ENCODE peak calls at places on chromosomes 13 and 19, in eight cellular contexts. N, J, E, F, R, B, T and V are unnamed samples. For H3K4me1, the result is how much of the 10 kb centered on the place peaks cover.

GRCh38 chr13:98327326-98328314 is 150.6 kb upstream of the RNF113B start:
- DNase-seq in N (no peak), J (no peak), E (no peak), F (no peak), R (peak), B (no peak), T (no peak), V (no peak)

GRCh38 chr19:19257137-19257536 is 16.0 kb downstream of the TM6SF2 start:
- DNase-seq in N (no peak), J (no peak), E (no peak), F (peak), R (no peak), B (no peak), T (no peak), V (no peak)

GRCh38 chr19:30788105-30788765 is 416.1 kb downstream of the ZNF536 start:
- DNase-seq in N (no peak), J (no peak), E (no peak), F (no peak), R (no peak), B (no peak), T (no peak), V (no peak)

GRCh38 chr13:25775986-25776385 is 275.8 kb downstream of the SHISA2 start:
- DNase-seq in N (no peak), J (no peak), E (no peak), F (no peak), R (no peak), B (no peak), T (no peak), V (no peak)

GRCh38 chr13:98390086-98390697 is 186.7 kb downstream of the STK24 start:
- DNase-seq in N (no peak), J (no peak), E (no peak), F (no peak), R (peak), B (no peak), T (no peak), V (no peak)

GRCh38 chr13:113245858-113246791 is 36.7 kb downstream of the CUL4A start:
- DNase-seq in N (no peak), J (no peak), E (no peak), F (no peak), R (peak), B (no peak), T (no peak), V (peak)

GRCh38 chr19:35267818-35268545 is 780 bp upstream of the USF2 start:
- DNase-seq in N (peak), J (peak), E (no peak), F (peak), R (peak), B (peak), T (peak), V (peak)

GRCh38 chr13:50275392-50276063 is 260.3 kb downstream of the KCNRG start:
- DNase-seq in N (no peak), J (no peak), E (no peak), F (no peak), R (no peak), B (no peak), T (no peak), V (no peak)

GRCh38 chr19:12564016-12564664 is 12.9 kb upstream of the ZNF564 start:
- DNase-seq in N (peak), J (peak), E (peak), F (peak), R (peak), B (peak), T (peak), V (peak)

GRCh38 chr13:103218253-103218652 is 152.0 kb upstream of the SLC10A2 start:
- DNase-seq in N (no peak), J (no peak), E (no peak), F (no peak), R (peak), B (no peak), T (no peak), V (no peak)

GRCh38 chr13:73849292-73849691 is 284.9 kb downstream of the KLF12 start:
- DNase-seq in N (peak), J (peak), E (no peak), F (no peak), R (peak), B (peak), T (no peak), V (no peak)

GRCh38 chr19:14371321-14371821 is 9.9 kb upstream of the ADGRE5 start:
- DNase-seq in N (no peak), J (no peak), E (no peak), F (no peak), R (no peak), B (no peak), T (no peak), V (no peak)
- H3K4me1 ChIP-seq in N (under half), J (under half), E (under half), F (under half), R (under half), B (half or more), T (under half), V (under half)

DNA sequence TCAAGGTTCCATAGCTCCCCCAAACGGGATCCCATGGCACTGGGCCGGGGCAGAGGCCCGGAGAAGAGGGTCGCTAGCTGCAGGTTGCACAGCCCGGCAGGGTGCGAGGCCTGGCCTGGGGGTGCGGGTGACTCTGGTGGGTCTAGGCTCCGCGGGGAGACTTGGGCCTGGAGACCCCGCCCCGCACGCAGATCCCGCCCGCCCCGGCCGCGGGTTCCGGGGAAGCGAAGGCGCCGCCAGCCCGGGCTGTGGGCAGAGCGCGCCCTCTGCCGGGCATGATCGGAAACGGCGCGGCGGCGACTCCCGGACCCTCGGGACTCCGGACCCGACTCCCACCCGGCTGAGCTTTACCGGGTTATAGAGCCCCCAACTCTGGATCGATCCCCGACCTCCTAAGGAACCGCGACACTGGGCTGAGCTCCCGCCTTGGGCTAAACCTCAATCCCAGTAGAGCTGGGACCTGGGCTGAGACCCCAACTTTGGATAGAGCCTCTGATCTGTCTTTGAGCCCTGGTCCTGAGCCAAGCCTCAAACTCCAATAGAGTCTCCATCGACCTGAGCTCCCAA is 3.1 kb upstream of the TNFAIP8L1 start:
- DNase-seq in N (peak), J (peak), E (no peak), F (peak), R (peak), B (peak), T (peak), V (peak)
- H3K4me3 ChIP-seq in N (peak), J (no peak), E (peak), F (peak), R (peak), B (peak), T (peak), V (peak)

DNA sequence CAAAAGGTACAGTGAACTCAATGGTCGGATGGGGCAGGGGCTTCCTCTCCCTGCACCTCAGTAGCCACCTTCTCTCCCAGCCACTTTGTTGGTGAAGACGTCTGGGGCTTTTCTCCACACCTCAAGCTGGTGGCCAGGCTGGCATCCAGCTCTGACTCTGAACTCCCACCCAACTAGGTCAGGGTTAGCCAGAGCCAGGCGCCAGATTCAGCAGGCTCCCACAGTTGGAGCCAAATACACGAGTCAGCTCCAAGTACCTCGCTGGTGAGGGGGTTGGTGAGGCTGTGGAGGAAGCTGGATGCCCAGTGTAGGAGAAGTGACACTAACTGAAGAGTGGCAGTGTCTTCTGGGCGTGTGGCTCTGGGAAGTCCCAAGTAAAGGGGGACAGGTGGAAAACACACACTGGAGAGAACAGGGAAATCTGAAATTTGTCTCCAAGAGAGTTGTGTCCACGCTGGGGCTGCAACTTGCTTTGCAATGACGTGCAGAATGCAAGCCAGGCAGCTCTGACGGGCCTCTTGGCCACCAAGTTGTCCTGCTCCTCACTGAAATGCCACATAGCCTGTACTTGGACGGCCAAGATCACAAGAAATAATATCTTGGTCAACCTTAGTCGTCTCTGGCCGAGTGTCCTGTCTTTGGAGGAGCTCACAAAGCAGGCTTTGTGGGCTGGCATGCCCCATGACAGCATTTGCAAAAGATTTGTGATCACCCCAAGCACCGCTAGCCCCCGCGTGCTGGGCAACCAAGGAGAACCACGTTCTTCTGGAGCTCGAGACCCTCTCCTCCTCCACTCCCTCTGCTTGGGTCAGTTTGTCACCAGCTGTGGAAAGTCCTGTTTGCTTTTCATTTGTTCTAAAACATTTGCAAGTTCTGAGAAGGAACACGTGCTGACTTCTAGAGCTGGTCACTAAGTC is 18.1 kb downstream of the SLC7A1 start:
- DNase-seq in N (no peak), J (no peak), E (no peak), F (peak), R (no peak), B (no peak), T (no peak), V (no peak)
- H3K4me1 ChIP-seq in N (under half), J (under half), E (half or more), F (under half), R (under half), B (under half), T (under half), V (under half)

GRCh38 chr19:17687141-17687856 is 855 bp downstream of the UNC13A start:
- DNase-seq in N (no peak), J (no peak), E (no peak), F (no peak), R (no peak), B (no peak), T (no peak), V (no peak)
- H3K4me3 ChIP-seq in N (no peak), J (no peak), E (peak), F (no peak), R (peak), B (no peak), T (no peak), V (no peak)

DNA sequence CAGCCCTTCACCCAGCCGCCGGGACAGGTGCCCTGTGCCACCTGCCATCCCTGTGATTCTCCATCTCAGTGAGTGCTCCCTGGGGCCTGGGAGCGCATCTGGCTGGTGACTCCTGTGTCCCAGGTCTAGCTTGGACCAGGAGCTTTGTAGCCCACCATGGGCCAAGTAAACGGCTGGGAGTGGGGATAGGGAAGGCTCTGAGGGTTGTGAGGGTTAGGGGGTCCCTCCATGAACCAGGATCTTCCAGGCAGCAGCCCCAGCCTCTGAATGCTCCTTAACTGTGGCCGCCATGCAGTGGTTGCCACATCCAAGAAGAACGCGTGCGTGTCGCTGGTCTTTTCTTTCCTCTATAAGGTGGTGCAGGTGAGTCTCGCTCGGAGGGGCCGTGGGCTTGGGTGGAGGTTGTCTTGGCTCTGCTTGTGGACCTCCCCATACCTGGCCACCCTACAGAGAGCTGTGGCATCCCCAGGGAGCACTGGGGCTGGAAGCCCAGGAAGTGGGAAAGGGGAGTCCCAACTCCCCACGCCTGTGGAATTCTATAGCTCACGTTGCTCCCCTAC is 8.4 kb downstream of the AP1M1 start:
- DNase-seq in N (no peak), J (no peak), E (no peak), F (no peak), R (no peak), B (no peak), T (no peak), V (no peak)
- H3K4me1 ChIP-seq in N (under half), J (under half), E (under half), F (under half), R (under half), B (half or more), T (under half), V (under half)

DNA sequence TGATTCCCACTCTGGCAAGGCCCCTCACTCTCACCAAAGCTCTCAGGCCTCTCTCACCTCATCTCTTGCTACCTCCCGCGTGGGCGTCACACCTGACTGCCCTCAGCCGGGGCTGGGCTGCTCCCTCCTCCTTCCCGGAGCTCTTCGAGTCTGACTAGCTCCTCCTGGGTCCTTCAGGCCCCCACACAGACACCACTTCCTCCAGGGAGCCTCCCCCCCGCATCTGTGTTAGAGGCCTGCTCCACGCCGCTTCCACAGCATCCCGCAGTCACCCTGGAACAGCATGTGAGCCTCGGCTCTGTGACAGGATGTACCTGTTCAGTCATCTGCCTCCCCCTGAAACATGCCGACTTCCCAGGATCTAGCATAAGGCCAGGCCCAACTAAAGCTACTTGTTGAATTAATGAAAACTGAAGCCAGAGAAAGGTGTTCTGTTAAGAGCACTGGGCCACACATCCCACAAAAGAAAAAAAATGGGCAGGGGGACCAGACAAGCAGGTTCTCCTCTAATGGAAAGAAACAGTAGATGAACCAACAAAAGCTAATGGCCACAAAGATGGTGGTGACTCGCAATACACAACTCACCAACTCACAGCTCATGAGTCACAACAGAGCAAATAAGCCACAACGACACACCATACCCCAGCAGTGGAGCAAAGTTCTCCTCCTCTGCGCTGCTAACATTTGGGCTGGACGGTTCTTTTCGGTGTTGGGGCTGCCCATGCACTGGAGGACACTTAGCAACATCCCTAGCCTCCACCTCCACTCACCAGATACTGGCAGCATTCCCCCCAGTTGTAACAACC is 3.0 kb downstream of the PPP6R1 start:
- DNase-seq in N (peak), J (no peak), E (no peak), F (no peak), R (no peak), B (peak), T (no peak), V (no peak)
- H3K4me3 ChIP-seq in N (no peak), J (no peak), E (peak), F (no peak), R (peak), B (peak), T (peak), V (no peak)

GRCh38 chr13:40961224-40961623 is 57.9 kb downstream of the ELF1 start:
- DNase-seq in N (no peak), J (no peak), E (no peak), F (no peak), R (no peak), B (no peak), T (no peak), V (no peak)

GRCh38 chr13:40958655-40959054 is 60.5 kb downstream of the ELF1 start:
- DNase-seq in N (no peak), J (no peak), E (no peak), F (no peak), R (no peak), B (no peak), T (no peak), V (no peak)

GRCh38 chr13:40963927-40964326 is 55.2 kb downstream of the ELF1 start:
- DNase-seq in N (no peak), J (no peak), E (no peak), F (no peak), R (peak), B (no peak), T (no peak), V (no peak)

GRCh38 chr13:40960721-40961120 is 58.4 kb downstream of the ELF1 start:
- DNase-seq in N (no peak), J (no peak), E (no peak), F (no peak), R (no peak), B (no peak), T (no peak), V (no peak)

DNA sequence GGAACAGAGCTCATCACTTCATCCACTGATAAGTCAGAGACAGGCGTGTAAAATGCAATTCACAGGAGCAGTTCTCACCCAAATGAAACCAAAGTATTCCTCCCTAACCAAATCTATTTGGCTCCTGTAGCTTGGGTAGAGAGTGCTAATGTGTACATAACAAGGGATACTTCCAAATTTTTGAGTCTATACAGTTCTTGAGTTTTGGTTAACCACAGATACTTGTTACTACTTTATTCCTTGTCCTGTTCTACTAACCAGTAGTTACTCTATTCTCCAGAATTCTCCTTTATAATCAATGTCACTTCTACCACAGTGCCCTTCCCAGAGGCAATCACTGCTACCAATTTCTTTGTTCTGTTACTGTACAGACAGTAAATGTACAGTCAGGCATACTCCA is 57.3 kb downstream of the ELF1 start:
- DNase-seq in N (no peak), J (no peak), E (no peak), F (no peak), R (no peak), B (no peak), T (no peak), V (no peak)
- H3K4me1 ChIP-seq in N (under half), J (under half), E (half or more), F (under half), R (under half), B (half or more), T (under half), V (under half)

GRCh38 chr19:16892868-16893685 is 4.3 kb downstream of the F2RL3 start:
- DNase-seq in N (no peak), J (no peak), E (no peak), F (no peak), R (no peak), B (no peak), T (no peak), V (no peak)

GRCh38 chr19:16891696-16892382 is 3.0 kb downstream of the F2RL3 start:
- DNase-seq in N (no peak), J (no peak), E (no peak), F (no peak), R (no peak), B (no peak), T (no peak), V (no peak)

GRCh38 chr19:16894080-16894479 is 5.3 kb downstream of the F2RL3 start:
- DNase-seq in N (no peak), J (no peak), E (peak), F (no peak), R (no peak), B (no peak), T (no peak), V (no peak)

GRCh38 chr19:16893686-16893990 is 4.8 kb downstream of the F2RL3 start:
- DNase-seq in N (peak), J (no peak), E (no peak), F (no peak), R (no peak), B (no peak), T (no peak), V (peak)

DNA sequence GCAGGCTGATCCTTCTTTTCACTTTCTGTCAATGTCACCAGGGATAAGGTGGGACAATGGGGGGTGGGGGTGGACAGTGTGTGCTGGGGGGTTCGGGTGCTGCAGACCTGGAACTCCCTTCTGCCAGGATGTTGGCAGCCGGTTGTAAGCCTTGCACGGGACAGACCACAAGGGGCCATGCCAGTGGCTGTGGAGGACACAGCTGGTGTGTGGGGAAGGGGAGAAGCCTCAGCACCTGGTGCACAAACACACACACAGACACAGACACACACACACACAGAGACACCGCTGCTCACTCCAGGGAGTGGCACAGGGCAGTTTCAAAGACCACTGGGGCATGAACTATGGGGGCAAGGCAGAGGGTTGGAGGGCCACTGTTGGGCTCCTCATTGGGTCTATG is 3.6 kb downstream of the F2RL3 start:
- DNase-seq in N (no peak), J (no peak), E (no peak), F (no peak), R (no peak), B (no peak), T (no peak), V (no peak)
- H3K4me3 ChIP-seq in N (no peak), J (no peak), E (no peak), F (no peak), R (no peak), B (no peak), T (no peak), V (no peak)

GRCh38 chr13:48580185-48580803 is 47.4 kb upstream of the RCBTB2 start:
- DNase-seq in N (peak), J (peak), E (no peak), F (peak), R (peak), B (peak), T (peak), V (peak)

GRCh38 chr13:48578516-48579166 is 45.8 kb upstream of the RCBTB2 start:
- DNase-seq in N (no peak), J (no peak), E (no peak), F (no peak), R (no peak), B (no peak), T (no peak), V (no peak)

GRCh38 chr13:48579167-48579918 is 46.5 kb upstream of the RCBTB2 start:
- DNase-seq in N (peak), J (no peak), E (no peak), F (no peak), R (no peak), B (no peak), T (no peak), V (no peak)

GRCh38 chr13:48582086-48582485 is 49.2 kb upstream of the RCBTB2 start:
- DNase-seq in N (no peak), J (no peak), E (no peak), F (no peak), R (no peak), B (no peak), T (no peak), V (no peak)

GRCh38 chr13:48580886-48581285 is 48.0 kb upstream of the RCBTB2 start:
- DNase-seq in N (no peak), J (no peak), E (no peak), F (no peak), R (no peak), B (no peak), T (no peak), V (no peak)
- H3K4me1 ChIP-seq in N (under half), J (under half), E (half or more), F (under half), R (under half), B (under half), T (under half), V (under half)